ENCODE peak calls at places on chromosomes 4 and X, in seven cellular contexts. A is HCT116, W is SK-N-SH, M is GM23338, R is GM23248, L is hepatocyte, F is PC-9. G is an unnamed sample. For H3K9me2, the result is how much of the 10 kb centered on the place peaks cover.

GRCh38 chrX:43005561-43005960 is 227.6 kb upstream of the PPP1R2C start:
- DNase-seq in A (no peak), F (no peak), W (no peak), L (no peak), M (peak), R (no peak), G (no peak)

GRCh38 chrX:46268429-46268828 is 276.8 kb downstream of the ZNF674 start:
- DNase-seq in M (no peak), L (peak), F (peak), A (peak), W (no peak), R (peak), G (no peak)

GRCh38 chrX:153925739-153926593 is at the start of gene ARHGAP4:
- DNase-seq in M (peak), A (peak), R (no peak), W (no peak), L (no peak), F (peak), G (peak)

GRCh38 chr4:338759-339097 is 1.1 kb downstream of the ZNF141 start:
- DNase-seq in W (no peak), A (no peak), R (no peak), M (peak), F (no peak), L (no peak), G (no peak)

GRCh38 chrX:15418041-15418706 is 34.0 kb upstream of the VEGFD start:
- DNase-seq in L (no peak), W (no peak), M (no peak), F (no peak), A (no peak), R (peak), G (no peak)

GRCh38 chr4:94127707-94128328 is 79.8 kb upstream of the SMARCAD1 start:
- DNase-seq in M (peak), A (peak), R (peak), L (peak), F (no peak), W (peak), G (peak)

GRCh38 chrX:49066278-49066677 is 7.5 kb downstream of the CCDC120 start:
- DNase-seq in M (no peak), A (no peak), W (no peak), F (no peak), R (no peak), L (no peak), G (no peak)

GRCh38 chr4:118858779-118859178 is 22.9 kb upstream of the SEC24D start:
- DNase-seq in F (no peak), M (no peak), L (no peak), R (no peak), W (no peak), A (no peak), G (no peak)

GRCh38 chr4:73308286-73308685 is 49.7 kb upstream of the ANKRD17 start:
- DNase-seq in W (no peak), F (no peak), A (no peak), M (peak), L (peak), R (peak), G (peak)

GRCh38 chr4:114180481-114180880 is 201.0 kb upstream of the ARSJ start:
- DNase-seq in A (peak), R (peak), M (peak), F (no peak), L (peak), W (no peak), G (peak)

GRCh38 chrX:136541294-136541693 is 9.3 kb downstream of the VGLL1 start:
- DNase-seq in M (no peak), A (no peak), L (peak), F (no peak), W (no peak), R (no peak), G (no peak)

GRCh38 chr4:119300072-119300387 is 21.9 kb downstream of the FABP2 start:
- DNase-seq in W (peak), R (peak), A (no peak), L (peak), F (no peak), M (no peak), G (no peak)

GRCh38 chrX:28979876-28980275 is 392.6 kb downstream of the IL1RAPL1 start:
- DNase-seq in W (no peak), R (no peak), A (no peak), M (no peak), F (no peak), L (peak), G (no peak)

GRCh38 chr4:1099684-1100335 is 13.6 kb downstream of the RNF212 start:
- DNase-seq in L (peak), M (no peak), A (no peak), F (no peak), R (no peak), W (peak), G (no peak)

GRCh38 chrX:129720741-129721140 is 18.0 kb upstream of the XPNPEP2 start:
- DNase-seq in R (no peak), M (no peak), F (no peak), W (no peak), L (no peak), A (no peak), G (no peak)

GRCh38 chrX:65582450-65583082 is 48.0 kb upstream of the LAS1L start:
- DNase-seq in L (no peak), A (no peak), R (no peak), F (no peak), W (no peak), M (peak), G (no peak)

GRCh38 chr4:13577660-13578059 is 33.4 kb upstream of the NKX3-2 start:
- DNase-seq in F (no peak), W (no peak), R (no peak), L (no peak), M (no peak), A (no peak), G (no peak)

GRCh38 chrX:31057691-31058090 is 14.2 kb downstream of the FTHL17 start:
- DNase-seq in M (no peak), F (no peak), W (no peak), A (no peak), R (no peak), L (no peak), G (no peak)

GRCh38 chr4:79823148-79823763 is 249.8 kb downstream of the ANTXR2 start:
- DNase-seq in M (no peak), F (no peak), R (peak), L (peak), W (no peak), A (no peak), G (no peak)

GRCh38 chr4:6236816-6237390 is 32.7 kb upstream of the WFS1 start:
- DNase-seq in F (no peak), L (no peak), R (no peak), W (no peak), A (no peak), M (no peak), G (no peak)

GRCh38 chrX:54807524-54808108 is at the start of gene MAGED2:
- DNase-seq in L (peak), M (peak), W (peak), A (no peak), F (peak), R (peak), G (peak)

GRCh38 chrX:17803449-17803848 is 57.6 kb downstream of the RAI2 start:
- DNase-seq in L (no peak), R (no peak), M (no peak), A (no peak), W (no peak), F (no peak), G (no peak)

GRCh38 chrX:9788908-9789307 is 2.7 kb downstream of the SHROOM2 start:
- DNase-seq in R (peak), M (peak), A (no peak), L (peak), W (no peak), F (no peak), G (no peak)

GRCh38 chrX:121000589-121000988 is 15.0 kb upstream of the CT47A1 start:
- DNase-seq in W (peak), M (peak), F (no peak), R (peak), L (peak), A (peak), G (peak)

GRCh38 chrX:54675762-54676161 is 122.3 kb downstream of the ITIH6 start:
- DNase-seq in R (no peak), A (no peak), F (no peak), L (no peak), W (no peak), M (no peak), G (no peak)

GRCh38 chrX:153819398-153820083 is 10.8 kb downstream of the PDZD4 start:
- DNase-seq in L (no peak), A (no peak), M (no peak), R (no peak), W (peak), F (no peak), G (no peak)

GRCh38 chrX:24259544-24260240 is 54.2 kb downstream of the SUPT20HL2 start:
- DNase-seq in R (peak), F (no peak), A (peak), L (peak), W (peak), M (peak), G (peak)

GRCh38 chr4:68905598-68906237 is 45.9 kb downstream of the UGT2A3 start:
- DNase-seq in L (peak), A (no peak), W (no peak), R (no peak), M (peak), F (no peak), G (no peak)

GRCh38 chrX:97898798-97899197 is 1015.1 kb downstream of the RPA4 start:
- DNase-seq in F (no peak), A (no peak), W (no peak), L (no peak), R (peak), M (no peak), G (no peak)

GRCh38 chrX:39600222-39600621 is 497.5 kb downstream of the BCOR start:
- DNase-seq in R (no peak), L (no peak), A (no peak), F (no peak), M (no peak), W (no peak), G (no peak)
- H3K4me2 ChIP-seq in R (no peak), L (no peak), A (no peak), F (no peak), M (no peak), W (no peak), G (no peak)

DNA sequence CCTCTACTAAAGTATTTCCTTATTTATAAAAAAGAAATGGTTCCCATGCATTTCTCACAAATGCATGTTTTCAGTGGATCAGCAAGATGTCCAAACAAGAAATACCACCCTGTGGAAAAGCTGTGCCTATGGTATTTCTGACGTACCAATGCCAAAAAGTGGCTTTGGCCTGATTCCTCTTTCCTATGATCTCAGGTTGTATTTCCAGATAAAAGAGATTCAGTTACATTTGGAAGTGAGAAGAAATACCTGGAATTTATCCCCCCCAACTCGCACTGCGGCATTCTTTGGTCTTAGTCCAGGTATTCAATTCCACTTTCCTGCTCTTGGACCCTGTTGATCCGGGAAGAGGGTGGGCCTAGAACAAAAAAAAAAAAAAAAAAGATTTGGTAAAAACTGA is 815.9 kb upstream of the FRG1 start:
- DNase-seq in R (no peak), A (no peak), M (no peak), W (no peak), F (no peak), L (no peak), G (no peak)
- H3K9me2 ChIP-seq in R (under half), A (under half), M (under half), W (under half), F (under half), L (under half), G (under half)

GRCh38 chr4:110988741-110989140 is 365.9 kb upstream of the PITX2 start:
- DNase-seq in M (no peak), R (no peak), W (no peak), L (no peak), A (no peak), F (no peak), G (no peak)
- H2AFZ ChIP-seq in M (no peak), R (peak), W (no peak), L (no peak), A (no peak), F (no peak), G (no peak)

DNA sequence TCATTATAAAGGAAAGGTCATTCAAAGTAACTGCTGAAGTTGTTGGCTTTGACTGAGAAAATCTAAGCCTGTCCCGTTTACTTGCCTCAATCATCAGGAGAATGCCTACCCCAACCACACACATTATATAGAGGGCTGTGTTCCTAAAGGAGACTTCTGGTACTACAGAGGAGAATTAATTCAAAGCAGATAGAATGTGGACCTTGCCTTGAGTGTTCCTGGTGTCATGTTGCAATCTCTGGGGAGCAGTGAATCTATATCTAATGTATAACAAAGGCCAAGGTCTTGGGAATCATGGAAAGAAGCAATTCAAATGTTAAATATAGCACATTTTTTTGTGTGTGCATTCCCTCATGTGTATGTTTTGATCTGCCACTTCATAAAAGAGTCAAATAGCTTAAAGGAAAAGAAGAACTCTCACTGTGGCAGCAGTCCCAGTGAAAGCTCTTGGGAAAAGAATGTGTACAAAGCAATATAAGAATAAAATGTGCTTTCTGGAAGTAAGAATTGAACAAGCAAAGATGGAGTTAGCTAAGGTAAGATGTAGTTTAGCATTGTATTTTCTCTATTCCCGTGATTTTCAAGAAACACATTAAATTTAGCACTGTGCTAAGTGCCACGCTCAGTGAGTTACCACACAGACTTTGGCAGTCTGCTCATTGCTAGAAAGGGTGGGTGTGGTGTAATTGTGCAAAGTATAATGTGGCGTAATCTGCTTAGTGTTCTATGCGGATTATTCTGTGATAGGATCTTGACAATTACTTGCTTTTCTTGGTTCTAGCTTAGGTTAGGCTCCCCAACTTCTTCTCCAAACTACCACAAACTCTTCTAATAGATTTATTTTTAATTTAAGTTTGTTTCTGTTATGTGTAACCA is 13.7 kb downstream of the ADH6 start:
- DNase-seq in W (no peak), M (peak), A (no peak), R (peak), F (no peak), L (peak), G (no peak)
- H3K4me2 ChIP-seq in W (no peak), M (peak), A (no peak), R (peak), F (no peak), L (peak), G (no peak)

GRCh38 chrX:44643723-44644122 is 101.1 kb upstream of the FUNDC1 start:
- DNase-seq in R (no peak), F (no peak), M (no peak), L (no peak), A (no peak), W (no peak), G (no peak)
- H3K9me2 ChIP-seq in R (under half), F (under half), M (under half), L (under half), A (under half), W (under half), G (under half)

DNA sequence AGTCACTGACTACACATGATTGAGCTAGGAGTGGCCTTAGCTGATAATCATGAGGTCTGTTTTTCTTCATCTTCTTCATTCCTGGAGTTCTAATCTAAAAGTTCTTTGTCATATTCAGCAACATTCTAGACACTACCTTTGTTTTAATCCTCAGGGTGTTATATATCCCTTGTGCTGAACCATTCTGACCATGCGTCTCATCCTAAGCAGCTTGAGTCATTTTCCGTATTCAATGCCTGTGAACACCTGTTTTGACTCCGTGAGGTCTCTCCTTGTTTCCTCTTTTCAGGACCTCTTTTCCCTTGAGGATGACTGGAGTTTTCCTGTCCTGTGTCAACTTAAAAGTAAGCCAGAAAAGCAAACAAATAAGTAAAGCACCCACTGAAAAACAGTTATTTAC is 597.9 kb downstream of the GBA3 start:
- DNase-seq in F (peak), L (no peak), M (no peak), A (no peak), W (no peak), R (no peak), G (no peak)
- H2AFZ ChIP-seq in F (no peak), L (no peak), M (peak), A (no peak), W (no peak), R (no peak), G (no peak)

G was measured in Karpas-422.